ENCODE peak calls at places on chromosomes 16 and 17, in five cellular contexts. N is A549, Z is HCT116, W is K562, J is GM12878. C is an unnamed sample.

GRCh38 chr16:53041196-53041977 is 11.3 kb downstream of the CHD9NB start:
- DNase-seq in N (no peak), Z (no peak), W (no peak), J (no peak), C (peak)

GRCh38 chr16:54284931-54285413 is 1.6 kb downstream of the IRX3 start:
- DNase-seq in N (peak), Z (no peak), W (no peak), J (no peak), C (peak)

GRCh38 chr17:2705888-2706795 is 5.4 kb downstream of the CLUH start:
- DNase-seq in N (no peak), Z (no peak), W (no peak), J (no peak), C (no peak)

GRCh38 chr17:29620271-29620670 is 2.4 kb downstream of the CORO6 start:
- DNase-seq in N (peak), Z (peak), W (peak), J (no peak), C (peak)

GRCh38 chr16:88686439-88687253 is at the start of gene SNAI3:
- DNase-seq in N (peak), Z (peak), W (peak), J (no peak), C (peak)

GRCh38 chr17:21126645-21127507 is at the start of gene DHRS7B:
- DNase-seq in N (peak), Z (peak), W (peak), J (peak), C (peak)

GRCh38 chr17:63247706-63248105 is 198.4 kb downstream of the CYB561 start:
- DNase-seq in N (no peak), Z (no peak), W (no peak), J (no peak), C (no peak)

GRCh38 chr17:67628580-67629013 is 89.1 kb upstream of the NOL11 start:
- DNase-seq in N (peak), Z (no peak), W (peak), J (no peak), C (peak)

GRCh38 chr16:3497771-3498170 is 2.5 kb upstream of the C16orf90 start:
- DNase-seq in N (no peak), Z (no peak), W (no peak), J (no peak), C (no peak)

GRCh38 chr17:2030779-2031163 is 818 bp downstream of the DPH1 start:
- DNase-seq in N (peak), Z (peak), W (peak), J (no peak), C (no peak)

GRCh38 chr16:64017789-64018188 is 1104.1 kb downstream of the CDH11 start:
- DNase-seq in N (no peak), Z (no peak), W (no peak), J (no peak), C (no peak)

GRCh38 chr17:67679721-67680120 is 38.0 kb upstream of the NOL11 start:
- DNase-seq in N (no peak), Z (no peak), W (no peak), J (no peak), C (no peak)

GRCh38 chr16:3950343-3951193 is 70.1 kb upstream of the CREBBP start:
- DNase-seq in N (peak), Z (no peak), W (peak), J (no peak), C (no peak)

GRCh38 chr17:77555110-77555509 is 403.4 kb upstream of the TNRC6C start:
- DNase-seq in N (no peak), Z (no peak), W (no peak), J (no peak), C (no peak)

GRCh38 chr16:14672403-14672971 is 21.6 kb downstream of the PLA2G10 start:
- DNase-seq in N (peak), Z (no peak), W (peak), J (peak), C (no peak)

GRCh38 chr17:79951361-79952264 is 84.1 kb downstream of the TBC1D16 start:
- DNase-seq in N (no peak), Z (no peak), W (no peak), J (no peak), C (no peak)

GRCh38 chr17:47823519-47823918 is 1.9 kb upstream of the OSBPL7 start:
- DNase-seq in N (no peak), Z (no peak), W (no peak), J (no peak), C (no peak)

GRCh38 chr17:60149691-60150582 is at the start of gene CA4:
- DNase-seq in N (no peak), Z (no peak), W (no peak), J (no peak), C (peak)

GRCh38 chr16:55479560-55480197 is 681 bp downstream of the MMP2 start:
- DNase-seq in N (no peak), Z (no peak), W (no peak), J (no peak), C (peak)

GRCh38 chr16:82672676-82673075 is 45.9 kb downstream of the CDH13 start:
- DNase-seq in N (no peak), Z (no peak), W (no peak), J (no peak), C (no peak)

GRCh38 chr16:48393843-48394703 is 8.9 kb upstream of the SIAH1 start:
- DNase-seq in N (no peak), Z (no peak), W (peak), J (no peak), C (no peak)

GRCh38 chr16:64907844-64908243 is 214.0 kb downstream of the CDH11 start:
- DNase-seq in N (no peak), Z (no peak), W (no peak), J (no peak), C (no peak)

GRCh38 chr16:3999479-3999868 is 116.8 kb downstream of the ADCY9 start:
- DNase-seq in N (peak), Z (no peak), W (no peak), J (no peak), C (peak)

GRCh38 chr17:34761646-34762045 is 182.3 kb downstream of the TMEM132E start:
- DNase-seq in N (no peak), Z (no peak), W (no peak), J (no peak), C (no peak)

GRCh38 chr16:8928467-8928957 is 35.2 kb downstream of the USP7 start:
- DNase-seq in N (no peak), Z (no peak), W (peak), J (peak), C (no peak)

GRCh38 chr17:53141280-53141679 is 681.4 kb upstream of the KIF2B start:
- DNase-seq in N (no peak), Z (no peak), W (no peak), J (no peak), C (no peak)

GRCh38 chr16:75821117-75821516 is 94.8 kb upstream of the CPHXL start:
- DNase-seq in N (no peak), Z (no peak), W (no peak), J (no peak), C (no peak)

GRCh38 chr17:32142857-32143524 is 689 bp downstream of the RHOT1 start:
- DNase-seq in N (peak), Z (peak), W (peak), J (no peak), C (peak)

GRCh38 chr17:69060835-69061234 is at the start of gene ABCA9:
- DNase-seq in N (no peak), Z (no peak), W (no peak), J (no peak), C (no peak)

GRCh38 chr16:57166951-57167350 is 18.9 kb downstream of the PSME3IP1 start:
- DNase-seq in N (no peak), Z (no peak), W (no peak), J (no peak), C (no peak)

GRCh38 chr17:73924083-73924482 is 279.4 kb upstream of the RPL38 start:
- DNase-seq in N (no peak), Z (no peak), W (no peak), J (no peak), C (no peak)

GRCh38 chr17:5817475-5818395 is 233.4 kb upstream of the NLRP1 start:
- DNase-seq in N (no peak), Z (no peak), W (no peak), J (no peak), C (no peak)

GRCh38 chr16:89601906-89602272 is 11.6 kb upstream of the DPEP1 start:
- DNase-seq in N (no peak), Z (no peak), W (no peak), J (no peak), C (no peak)

GRCh38 chr16:88373927-88374492 is 8.7 kb upstream of the ZNF469 start:
- DNase-seq in N (no peak), Z (no peak), W (no peak), J (no peak), C (no peak)

GRCh38 chr17:3890082-3890892 is 2.6 kb downstream of the CAMKK1 start:
- DNase-seq in N (peak), Z (peak), W (no peak), J (no peak), C (no peak)

GRCh38 chr16:75080205-75081029 is 36.2 kb downstream of the LDHD start:
- DNase-seq in N (no peak), Z (no peak), W (no peak), J (no peak), C (no peak)

GRCh38 chr17:57871155-57871554 is 21.3 kb upstream of the MRPS23 start:
- DNase-seq in N (no peak), Z (no peak), W (no peak), J (no peak), C (no peak)

GRCh38 chr17:57871863-57872262 is 22.0 kb upstream of the MRPS23 start:
- DNase-seq in N (no peak), Z (no peak), W (no peak), J (no peak), C (no peak)

GRCh38 chr17:57869599-57870282 is 19.9 kb upstream of the MRPS23 start:
- DNase-seq in N (peak), Z (no peak), W (no peak), J (no peak), C (no peak)

GRCh38 chr17:57868775-57869598 is 19.1 kb upstream of the MRPS23 start:
- DNase-seq in N (no peak), Z (no peak), W (no peak), J (no peak), C (no peak)

DNA sequence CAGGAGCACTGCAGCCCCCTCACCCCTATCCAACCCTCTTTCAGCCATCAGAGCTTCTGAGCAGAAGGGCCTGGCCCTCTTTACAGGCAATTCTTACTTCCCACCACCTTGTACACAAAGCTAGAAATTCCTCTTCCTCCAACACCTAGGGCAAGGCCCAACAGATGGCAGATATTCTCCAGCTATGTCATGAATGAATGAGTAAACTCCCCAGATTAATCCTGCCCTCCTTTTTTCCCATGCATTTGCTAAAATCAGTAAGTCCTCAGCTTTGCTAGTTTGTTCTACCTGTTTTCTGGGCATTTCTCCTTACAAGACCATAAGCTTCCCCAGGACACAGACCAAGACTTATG is 20.4 kb upstream of the MRPS23 start:
- DNase-seq in N (no peak), Z (no peak), W (no peak), J (no peak), C (no peak)
- TF ChIP-seq REST in N (no peak), Z (no peak), W (no peak), J (no peak), C (no peak)

DNA sequence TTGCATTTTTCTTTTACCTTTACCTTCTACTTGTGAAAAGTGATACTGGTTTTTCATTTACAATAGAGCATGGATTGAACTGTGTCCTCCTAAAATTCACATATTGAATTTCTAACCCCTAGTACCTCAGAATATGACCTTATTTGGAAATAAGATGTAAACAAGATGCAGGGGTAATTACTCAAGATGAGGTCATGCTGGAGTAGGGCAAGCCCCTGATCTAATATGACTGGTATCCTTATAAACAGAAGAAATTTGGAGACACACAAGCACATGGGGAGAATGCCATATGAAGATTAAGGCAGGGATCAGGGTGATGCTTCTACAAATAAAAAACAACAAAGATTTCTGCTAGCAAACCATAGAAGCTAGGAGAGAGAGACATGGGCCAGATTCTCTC is 12.2 kb downstream of the MYH13 start:
- DNase-seq in N (no peak), Z (no peak), W (no peak), J (no peak), C (no peak)
- TF ChIP-seq REST in N (no peak), Z (no peak), W (no peak), J (no peak), C (no peak)

GRCh38 chr17:17214646-17215436 is 8.7 kb upstream of the PLD6 start:
- DNase-seq in N (no peak), Z (no peak), W (no peak), J (no peak), C (no peak)
- TF ChIP-seq REST in N (no peak), Z (no peak), W (no peak), J (no peak), C (no peak)

DNA sequence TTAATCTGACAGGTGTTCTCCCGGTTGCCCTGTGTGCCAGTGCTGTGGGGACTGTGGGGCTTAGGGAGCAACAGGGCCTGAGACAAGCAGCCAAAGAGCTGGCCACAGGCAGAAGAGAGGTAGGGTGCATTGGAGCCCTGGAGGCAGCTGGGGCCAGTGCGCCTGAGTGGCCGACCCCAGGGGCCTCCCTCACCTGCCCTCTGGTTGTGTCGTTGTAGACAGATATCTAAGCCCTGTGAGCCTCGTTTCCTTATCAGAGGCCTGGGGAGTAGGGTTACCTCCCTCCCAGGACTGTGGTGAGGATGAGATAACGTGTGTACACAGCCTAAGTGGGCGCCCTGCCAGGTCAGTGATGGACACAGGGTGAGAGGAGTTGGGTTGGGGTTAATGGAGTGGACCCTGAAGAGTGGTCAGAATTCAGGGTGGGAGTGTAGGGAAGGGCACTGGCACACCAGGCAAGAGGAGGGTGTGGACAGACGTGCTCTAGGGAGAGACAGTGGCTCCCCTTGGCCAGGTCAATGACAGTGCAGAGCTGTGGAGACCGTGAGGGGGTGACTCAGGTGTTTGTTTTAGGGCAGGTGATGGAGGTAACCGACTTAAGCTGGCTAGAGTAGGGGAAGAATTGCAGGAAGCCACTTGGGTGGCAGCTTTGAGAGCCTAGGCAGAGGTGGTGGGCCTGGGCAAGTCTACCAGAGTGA is 3.4 kb downstream of the NARF start:
- DNase-seq in N (no peak), Z (no peak), W (peak), J (no peak), C (no peak)
- TF ChIP-seq REST in N (no peak), Z (no peak), W (peak), J (no peak), C (no peak)

GRCh38 chr17:50627386-50627781 is 7.3 kb upstream of the ABCC3 start:
- DNase-seq in N (no peak), Z (no peak), W (no peak), J (no peak), C (no peak)

GRCh38 chr17:50630524-50631194 is 4.0 kb upstream of the ABCC3 start:
- DNase-seq in N (peak), Z (peak), W (no peak), J (no peak), C (peak)

GRCh38 chr17:50629902-50630301 is 4.8 kb upstream of the ABCC3 start:
- DNase-seq in N (no peak), Z (no peak), W (no peak), J (no peak), C (no peak)

GRCh38 chr17:50626037-50626574 is 8.6 kb upstream of the ABCC3 start:
- DNase-seq in N (peak), Z (peak), W (peak), J (no peak), C (peak)

DNA sequence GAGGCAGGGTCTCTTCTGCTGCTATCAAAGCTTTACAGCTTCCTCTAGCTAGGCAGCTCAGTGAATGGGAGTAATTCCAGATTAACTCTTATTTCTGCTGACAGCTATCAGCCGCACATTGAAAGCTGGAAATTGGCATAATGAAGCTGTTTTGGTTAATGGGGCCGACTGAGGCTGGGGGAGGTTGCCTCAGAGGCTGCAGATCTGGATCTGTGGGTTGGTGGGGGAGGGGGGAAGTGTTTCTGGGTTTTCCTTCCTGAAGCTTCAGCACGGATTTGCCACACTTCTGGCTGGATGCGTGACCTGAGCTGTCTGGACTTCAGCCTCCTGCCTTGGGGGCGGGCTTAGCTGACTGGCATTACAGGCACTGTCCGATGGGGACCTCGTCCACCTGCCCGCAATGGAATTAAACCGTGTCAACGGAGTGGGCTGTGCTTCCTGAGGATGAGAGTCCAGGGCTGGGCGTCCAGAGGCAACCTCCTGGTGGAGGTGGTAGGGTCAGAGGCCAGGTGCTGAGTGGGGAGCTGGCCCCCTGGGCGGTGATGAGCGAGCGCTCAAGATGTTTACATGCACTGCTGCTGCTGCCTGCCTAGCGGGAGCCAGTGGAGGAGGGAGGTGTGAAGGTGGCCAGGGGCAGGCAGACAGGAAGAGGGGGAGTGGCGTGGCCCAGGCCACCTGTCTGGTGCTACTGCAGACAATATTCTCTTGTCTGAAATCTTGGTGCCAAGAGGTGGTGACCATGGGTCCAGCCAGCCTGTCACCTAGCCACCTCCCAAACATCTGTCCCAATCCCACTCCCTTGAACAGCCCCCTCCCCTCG is 6.7 kb upstream of the ABCC3 start:
- DNase-seq in N (peak), Z (no peak), W (no peak), J (no peak), C (peak)
- TF ChIP-seq REST in N (no peak), Z (no peak), W (no peak), J (no peak), C (no peak)

GRCh38 chr16:30561212-30561816 is 3.1 kb upstream of the ZNF764 start:
- DNase-seq in N (no peak), Z (no peak), W (no peak), J (no peak), C (peak)

GRCh38 chr16:30559690-30560089 is 1.5 kb upstream of the ZNF764 start:
- DNase-seq in N (no peak), Z (no peak), W (no peak), J (no peak), C (no peak)

GRCh38 chr16:30557950-30558788 is at the start of gene ZNF764:
- DNase-seq in N (peak), Z (peak), W (peak), J (peak), C (peak)

GRCh38 chr16:30557397-30557949 is 701 bp downstream of the ZNF764 start:
- DNase-seq in N (no peak), Z (no peak), W (no peak), J (no peak), C (no peak)

GRCh38 chr16:30558789-30559377 is 709 bp upstream of the ZNF764 start:
- DNase-seq in N (no peak), Z (no peak), W (no peak), J (no peak), C (no peak)
- TF ChIP-seq REST in N (no peak), Z (no peak), W (no peak), J (no peak), C (no peak)

C was measured in GM23338.